ENCODE peak calls at places on chromosomes 16 and 17, in four cellular contexts. Y is WERI-Rb-1, I is uterus, U is GM23248. M is an unnamed sample.

GRCh38 chr17:80783971-80784370 is 207.7 kb upstream of the CHMP6 start:
- DNase-seq in Y (no peak), I (no peak), U (no peak), M (no peak)

GRCh38 chr17:41457656-41458055 is 9.5 kb downstream of the KRT32 start:
- DNase-seq in Y (no peak), I (no peak), U (no peak), M (no peak)

GRCh38 chr16:27724491-27724878 is 174.5 kb downstream of the KATNIP start:
- DNase-seq in Y (no peak), I (no peak), U (no peak), M (no peak)

GRCh38 chr16:1713933-1714332 is 7.9 kb downstream of the MAPK8IP3 start:
- DNase-seq in Y (peak; percentile 61), I (no peak), U (no peak), M (no peak)

GRCh38 chr16:91484-91883 is 13.5 kb downstream of the MPG start:
- DNase-seq in Y (no peak), I (no peak), U (no peak), M (no peak)

GRCh38 chr17:1111599-1112443 is 68.0 kb downstream of the ABR start:
- DNase-seq in Y (no peak), I (no peak), U (no peak), M (no peak)

GRCh38 chr17:79400989-79401703 is 209.7 kb downstream of the RBFOX3 start:
- DNase-seq in Y (peak; percentile 83), I (peak; percentile 74), U (peak; percentile 75), M (peak; percentile 84)

GRCh38 chr17:63967953-63968352 is 4.8 kb downstream of the SCN4A start:
- DNase-seq in Y (no peak), I (no peak), U (no peak), M (no peak)

GRCh38 chr17:74775409-74776043 is 619 bp downstream of the NAT9 start:
- DNase-seq in Y (no peak), I (no peak), U (peak; percentile 37), M (no peak)

GRCh38 chr17:61411944-61412859 is 12.6 kb downstream of the TBX2 start:
- DNase-seq in Y (peak; percentile 87), I (peak; percentile 91), U (peak; percentile 89), M (peak; percentile 92)

GRCh38 chr16:70706948-70707465 is 21.2 kb upstream of the MTSS2 start:
- DNase-seq in Y (peak; percentile 49), I (peak; percentile 83), U (peak; percentile 85), M (no peak)

GRCh38 chr17:36850794-36851193 is 86.5 kb upstream of the LHX1 start:
- DNase-seq in Y (no peak), I (no peak), U (peak; percentile 67), M (no peak)

GRCh38 chr16:20868890-20869289 is 31.3 kb downstream of the DCUN1D3 start:
- DNase-seq in Y (no peak), I (peak; percentile 91), U (peak; percentile 68), M (peak; percentile 16)

GRCh38 chr16:29230671-29231091 is 175.8 kb downstream of the NPIPB11 start:
- DNase-seq in Y (no peak), I (no peak), U (peak; percentile 62), M (peak; percentile 66)

GRCh38 chr17:29621751-29622194 is 939 bp downstream of the CORO6 start:
- DNase-seq in Y (no peak), I (no peak), U (no peak), M (no peak)

GRCh38 chr16:49883111-49883829 is 27.4 kb upstream of the ZNF423 start:
- DNase-seq in Y (no peak), I (no peak), U (no peak), M (peak; percentile 65)

GRCh38 chr16:180101-180920 is at the start of gene HBQ1:
- DNase-seq in Y (peak; percentile 61), I (no peak), U (peak; percentile 57), M (peak; percentile 78)

DNA sequence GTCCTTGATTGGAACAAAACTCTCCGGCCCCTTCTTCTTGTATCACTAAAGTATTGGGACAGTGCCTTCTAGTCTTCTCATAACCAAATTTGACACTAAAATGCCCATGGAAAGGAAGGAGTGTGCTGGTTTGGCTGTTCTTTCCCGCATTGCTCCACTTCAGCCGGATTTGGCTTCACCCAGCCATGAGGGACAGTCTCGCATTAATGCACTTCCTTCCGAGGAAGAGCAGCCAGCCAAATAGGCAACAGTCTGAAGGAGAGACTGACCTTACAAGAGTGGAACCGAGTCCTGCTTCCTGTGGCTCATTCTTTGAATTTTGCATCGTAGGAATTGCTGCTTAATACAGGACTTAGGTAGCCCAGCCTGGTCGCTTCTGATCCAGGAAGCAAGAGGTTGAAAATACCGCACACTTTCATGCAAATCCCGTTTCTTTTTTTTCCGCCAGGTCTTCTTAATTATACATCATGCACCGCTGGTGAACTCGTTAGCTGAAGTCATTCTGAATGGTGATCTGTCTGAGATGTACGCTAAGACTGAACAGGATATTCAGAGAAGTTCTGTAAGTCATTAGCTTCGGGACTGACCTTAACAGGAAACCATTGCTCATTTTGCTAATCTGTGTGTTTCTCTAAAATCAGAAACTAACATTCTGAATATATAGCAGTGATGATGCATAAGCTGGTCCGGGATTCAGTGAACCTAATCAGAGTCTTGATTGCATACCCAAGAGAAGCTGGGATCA is 38.2 kb downstream of the CLEC16A start:
- DNase-seq in Y (no peak), I (no peak), U (no peak), M (no peak)
- H3K36me3 ChIP-seq in Y (peaks cover 17% of the 10 kb centered on the region), I (no peaks in the 10 kb centered on the region), U (peaks cover 6% of the 10 kb centered on the region), M (no peaks in the 10 kb centered on the region)

GRCh38 chr16:85080923-85081498 is 31.3 kb downstream of the CIBAR2 start:
- DNase-seq in Y (no peak), I (no peak), U (no peak), M (peak; percentile 78)

GRCh38 chr16:85081765-85082164 is 30.5 kb downstream of the CIBAR2 start:
- DNase-seq in Y (no peak), I (no peak), U (no peak), M (peak; percentile 31)

GRCh38 chr16:85078176-85078700 is 34.0 kb downstream of the CIBAR2 start:
- DNase-seq in Y (no peak), I (no peak), U (no peak), M (no peak)

GRCh38 chr16:85078952-85079351 is 33.3 kb downstream of the CIBAR2 start:
- DNase-seq in Y (no peak), I (no peak), U (no peak), M (no peak)

GRCh38 chr16:85079785-85080602 is 32.3 kb downstream of the CIBAR2 start:
- DNase-seq in Y (peak; percentile 39), I (no peak), U (no peak), M (no peak)
- H3K36me3 ChIP-seq in Y (no peaks in the 10 kb centered on the region), I (no peaks in the 10 kb centered on the region), U (no peaks in the 10 kb centered on the region), M (no peaks in the 10 kb centered on the region)

GRCh38 chr17:38709864-38710602 is 5.0 kb downstream of the MLLT6 start:
- DNase-seq in Y (peak; percentile 67), I (no peak), U (no peak), M (no peak)
- H3K36me3 ChIP-seq in Y (peaks cover 84% of the 10 kb centered on the region), I (no peaks in the 10 kb centered on the region), U (no peaks in the 10 kb centered on the region), M (no peaks in the 10 kb centered on the region)

DNA sequence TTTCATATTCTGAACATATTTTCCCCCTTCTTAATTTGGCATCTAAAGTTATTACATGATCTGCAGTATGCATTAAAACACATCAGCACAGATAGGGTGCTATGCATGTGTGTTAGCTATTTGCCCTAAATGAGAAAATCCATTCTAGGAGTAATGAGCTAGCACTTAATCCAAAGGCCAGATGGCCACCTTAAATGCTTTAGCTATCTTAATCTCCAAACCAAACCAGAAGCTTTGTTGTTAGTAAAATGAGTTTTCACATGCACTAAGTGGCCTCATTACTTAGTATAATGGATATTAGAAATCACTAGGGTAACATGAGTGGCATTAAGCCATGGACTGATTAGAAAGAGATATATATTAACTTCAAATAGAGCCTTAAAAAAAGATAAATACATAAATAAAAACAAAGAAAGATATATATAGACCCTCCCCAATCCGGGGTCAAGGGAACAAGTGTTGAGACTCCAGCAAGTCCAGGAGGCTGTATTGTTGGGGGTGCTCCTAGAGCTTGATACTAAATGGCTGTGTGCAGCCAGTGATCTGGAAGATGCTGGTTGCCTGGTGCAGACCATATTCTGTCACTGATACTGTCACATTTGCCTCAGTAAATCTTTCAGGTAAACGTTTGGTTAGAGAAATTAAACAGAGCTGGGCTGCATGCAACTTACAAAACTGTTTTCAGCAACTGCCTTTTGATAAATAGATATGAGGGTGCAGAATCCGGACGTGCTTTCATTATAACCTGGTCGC is 67.3 kb downstream of the MYH10 start:
- DNase-seq in Y (peak; percentile 53), I (no peak), U (no peak), M (peak; percentile 14)
- H3K36me3 ChIP-seq in Y (peaks cover 44% of the 10 kb centered on the region), I (no peaks in the 10 kb centered on the region), U (peaks cover 2% of the 10 kb centered on the region), M (peaks cover 20% of the 10 kb centered on the region)

GRCh38 chr17:39715375-39716072 is 14.8 kb downstream of the MIEN1 start:
- DNase-seq in Y (no peak), I (no peak), U (no peak), M (no peak)
- H3K36me3 ChIP-seq in Y (no peaks in the 10 kb centered on the region), I (no peaks in the 10 kb centered on the region), U (peaks cover 5% of the 10 kb centered on the region), M (no peaks in the 10 kb centered on the region)

GRCh38 chr16:66416136-66416535 is 11.0 kb upstream of the BEAN1 start:
- DNase-seq in Y (no peak), I (no peak), U (peak; percentile 47), M (no peak)

GRCh38 chr16:66414891-66415290 is 12.2 kb upstream of the BEAN1 start:
- DNase-seq in Y (no peak), I (no peak), U (peak; percentile 80), M (no peak)

GRCh38 chr16:66409156-66409555 is 17.9 kb upstream of the BEAN1 start:
- DNase-seq in Y (no peak), I (no peak), U (peak; percentile 63), M (no peak)

GRCh38 chr16:66408181-66409048 is 18.7 kb upstream of the BEAN1 start:
- DNase-seq in Y (no peak), I (no peak), U (peak; percentile 92), M (no peak)

GRCh38 chr16:66412182-66412581 is 14.9 kb upstream of the BEAN1 start:
- DNase-seq in Y (no peak), I (no peak), U (no peak), M (no peak)
- H3K36me3 ChIP-seq in Y (no peaks in the 10 kb centered on the region), I (no peaks in the 10 kb centered on the region), U (no peaks in the 10 kb centered on the region), M (no peaks in the 10 kb centered on the region)

DNA sequence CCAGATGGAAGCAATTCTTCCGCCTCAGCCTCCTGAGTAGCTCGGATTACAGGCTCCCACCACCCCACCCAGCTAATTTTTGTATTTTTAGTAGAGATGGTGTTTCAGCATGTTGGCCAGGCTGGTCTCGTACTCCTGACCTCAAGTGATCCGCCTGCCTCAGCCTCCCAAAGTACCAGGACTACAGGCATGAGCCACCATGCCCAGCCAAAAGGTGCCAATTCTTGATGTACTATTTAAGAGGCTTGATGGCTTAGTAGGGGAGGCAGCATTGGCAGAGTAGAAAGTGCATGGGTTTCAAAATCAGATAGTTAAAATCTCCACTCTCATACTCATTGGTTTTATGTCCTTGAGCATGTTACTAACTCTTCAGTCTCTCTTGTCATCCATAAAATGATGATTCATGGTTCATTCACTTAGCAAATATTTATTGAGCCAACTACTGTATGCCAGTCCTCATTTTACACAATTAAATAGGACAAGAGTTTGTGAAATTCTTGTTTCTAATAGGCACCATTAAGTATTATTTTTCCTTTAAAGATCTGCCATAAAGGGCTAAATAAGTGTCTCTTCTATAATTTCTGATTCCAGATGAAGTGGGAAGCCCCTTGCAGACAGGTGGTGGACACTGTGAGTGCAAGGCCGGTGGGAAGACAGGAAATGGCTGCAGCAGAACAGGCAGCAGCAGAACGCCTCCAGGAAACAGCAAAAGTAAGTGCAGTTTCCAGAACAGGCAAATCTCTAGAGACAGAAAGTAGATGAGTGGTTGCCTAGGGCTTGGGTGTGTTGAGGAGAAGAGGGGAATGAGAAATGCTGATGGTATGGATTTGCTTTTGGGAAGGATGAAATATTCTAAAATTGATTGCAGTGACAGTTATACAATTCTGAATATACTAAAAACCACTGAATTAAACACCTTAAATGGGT is 8.2 kb upstream of the RPL27 start:
- DNase-seq in Y (no peak), I (no peak), U (peak; percentile 86), M (no peak)
- H3K36me3 ChIP-seq in Y (peaks cover 84% of the 10 kb centered on the region), I (no peaks in the 10 kb centered on the region), U (peaks cover 36% of the 10 kb centered on the region), M (no peaks in the 10 kb centered on the region)